ENCODE peak calls at places on chromosomes 7 and 10, in ten cellular contexts. B, C, S, M, U, X, Z, F, H and E are unnamed samples.
A peak's percentile ranks its signal among the peaks of the same experiment; 100 is the strongest.

GRCh38 chr10:20768849-20769248 is 128.3 kb downstream of the NEBL start:
- DNase-seq in S (no peak), F (peak; percentile 6), M (peak; percentile 50), Z (no peak), B (no peak), C (no peak), X (no peak), H (no peak), U (peak; percentile 14), E (peak; percentile 1)

GRCh38 chr7:116169060-116169459 is 41.3 kb upstream of the TES start:
- DNase-seq in X (no peak), M (peak; percentile 31), U (no peak), H (no peak), F (peak; percentile 69), C (no peak), B (no peak), Z (no peak), S (peak; percentile 15), E (peak; percentile 55)

GRCh38 chr10:10490187-10490980 is 527.3 kb upstream of the CELF2 start:
- DNase-seq in S (no peak), F (peak; percentile 15), B (no peak), H (no peak), U (no peak), Z (no peak), M (peak; percentile 19), X (no peak), C (no peak), E (no peak)

GRCh38 chr10:4270116-4270515 is 485.1 kb upstream of the KLF6 start:
- DNase-seq in U (no peak), C (no peak), M (peak; percentile 81), B (no peak), S (no peak), F (peak; percentile 78), H (no peak), Z (no peak), X (peak; percentile 45), E (peak; percentile 89)

GRCh38 chr7:118085000-118085399 is 99.0 kb upstream of the LSM8 start:
- DNase-seq in B (no peak), C (no peak), H (no peak), S (no peak), Z (no peak), U (no peak), M (no peak), F (no peak), X (no peak), E (no peak)

GRCh38 chr7:76278540-76278939 is 23.9 kb upstream of the HSPB1 start:
- DNase-seq in S (no peak), X (no peak), M (no peak), Z (no peak), U (no peak), C (no peak), F (no peak), B (no peak), H (no peak), E (no peak)

GRCh38 chr10:49324711-49325110 is 25.7 kb downstream of the C10orf71 start:
- DNase-seq in U (no peak), S (no peak), M (no peak), X (no peak), C (no peak), Z (peak; percentile 19), B (no peak), F (no peak), H (no peak), E (no peak)

GRCh38 chr7:104328308-104328969 is at the start of gene LHFPL3:
- DNase-seq in C (peak; percentile 63), Z (no peak), B (no peak), H (no peak), U (peak; percentile 48), F (no peak), S (no peak), X (no peak), M (no peak), E (peak; percentile 3)

GRCh38 chr10:3780766-3781457 is 4.1 kb downstream of the KLF6 start:
- DNase-seq in F (peak; percentile 10), H (no peak), M (peak; percentile 61), X (no peak), S (no peak), U (no peak), B (no peak), C (no peak), Z (no peak), E (no peak)

GRCh38 chr10:102657984-102658724 is 13.9 kb downstream of the TRIM8 start:
- DNase-seq in X (no peak), F (no peak), B (no peak), S (no peak), M (no peak), Z (peak; percentile 92), U (no peak), C (no peak), H (no peak), E (no peak)

GRCh38 chr10:102657451-102657850 is 13.2 kb downstream of the TRIM8 start:
- DNase-seq in X (no peak), Z (no peak), S (no peak), C (no peak), M (no peak), B (no peak), F (no peak), H (no peak), U (no peak), E (no peak)

GRCh38 chr10:102658802-102659201 is 14.5 kb downstream of the TRIM8 start:
- DNase-seq in F (no peak), H (no peak), X (no peak), M (no peak), C (no peak), B (no peak), U (no peak), Z (no peak), S (no peak), E (no peak)

GRCh38 chr10:102660891-102661613 is 16.8 kb downstream of the TRIM8 start:
- DNase-seq in F (peak; percentile 31), U (no peak), H (peak; percentile 57), S (no peak), B (peak; percentile 41), M (peak; percentile 65), Z (peak; percentile 81), C (peak; percentile 85), X (no peak), E (peak; percentile 51)

DNA sequence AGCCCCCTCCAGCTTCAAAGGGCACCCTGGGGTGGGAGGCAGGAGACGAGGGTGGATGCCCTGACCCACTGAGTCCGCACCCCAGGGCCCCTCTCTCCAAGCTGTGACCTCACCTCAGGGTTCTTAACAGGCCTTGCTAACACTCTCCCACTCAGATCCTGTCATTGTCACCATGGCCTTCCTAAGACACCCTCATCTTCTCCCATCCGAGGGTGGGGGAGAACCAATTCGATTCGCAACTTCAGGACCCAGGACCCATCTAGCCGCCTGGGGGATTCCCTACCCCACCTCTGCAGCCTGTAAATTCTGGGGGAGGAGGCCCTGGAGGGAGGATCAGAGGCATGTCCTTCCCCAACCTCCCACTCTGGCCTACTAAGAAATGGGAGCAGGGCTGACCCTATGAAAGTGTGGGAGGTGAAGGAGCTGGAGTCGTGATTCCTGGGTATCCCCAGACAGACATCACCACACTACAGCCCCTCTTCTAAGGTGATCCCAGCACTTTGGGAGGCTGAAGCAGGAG is 17.4 kb downstream of the TRIM8 start:
- DNase-seq in U (no peak), X (no peak), F (no peak), Z (no peak), B (no peak), S (no peak), H (no peak), C (no peak), M (no peak), E (no peak)
- H3K4me1 ChIP-seq in U (peaks cover 19% of the 10 kb centered on the region), X (peaks cover 37% of the 10 kb centered on the region), F (peaks cover 10% of the 10 kb centered on the region), Z (peaks cover 55% of the 10 kb centered on the region), B (peaks cover 34% of the 10 kb centered on the region), S (peaks cover 17% of the 10 kb centered on the region), H (peaks cover 10% of the 10 kb centered on the region), C (no peaks in the 10 kb centered on the region), M (peaks cover 27% of the 10 kb centered on the region), E (peaks cover 12% of the 10 kb centered on the region)

GRCh38 chr10:75170215-75170614 is 40.4 kb upstream of the VDAC2 start:
- DNase-seq in B (no peak), Z (no peak), X (no peak), S (no peak), H (no peak), C (no peak), M (no peak), F (no peak), U (no peak), E (no peak)

GRCh38 chr10:75165684-75166622 is 44.6 kb upstream of the VDAC2 start:
- DNase-seq in S (no peak), Z (no peak), X (no peak), F (peak; percentile 71), B (no peak), C (no peak), H (no peak), M (no peak), U (no peak), E (no peak)

GRCh38 chr10:75168275-75168674 is 42.3 kb upstream of the VDAC2 start:
- DNase-seq in M (no peak), B (no peak), F (no peak), S (no peak), Z (no peak), U (no peak), C (no peak), H (no peak), X (no peak), E (no peak)

DNA sequence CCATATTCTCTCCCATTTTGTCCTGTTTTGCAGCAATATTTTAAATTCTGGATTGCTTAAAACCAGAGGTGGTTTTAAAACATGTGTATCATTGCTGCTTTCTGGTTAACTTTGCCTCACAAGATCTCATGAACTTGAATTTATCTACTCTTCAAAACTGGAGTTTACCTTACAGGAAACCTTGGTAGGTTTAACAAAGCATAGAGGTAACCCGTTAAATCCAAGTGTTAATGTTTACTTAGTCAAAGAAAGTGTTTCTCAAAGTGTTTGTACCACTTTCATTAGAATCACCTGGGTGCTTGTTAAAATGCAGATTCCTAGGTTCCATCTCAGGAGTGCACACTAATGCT is 44.0 kb upstream of the VDAC2 start:
- DNase-seq in F (no peak), B (no peak), C (no peak), U (no peak), S (no peak), H (no peak), X (no peak), Z (no peak), M (no peak), E (no peak)
- H3K4me3 ChIP-seq in F (no peak overlapping the region), B (peak overlapping the region; percentile 23), C (no peak overlapping the region), U (no peak overlapping the region), S (no peak overlapping the region), H (no peak overlapping the region), X (no peak overlapping the region), Z (no peak overlapping the region), M (no peak overlapping the region), E (no peak overlapping the region)

GRCh38 chr10:127310932-127311331 is 114.5 kb upstream of the INSYN2A start:
- DNase-seq in U (no peak), Z (no peak), C (no peak), S (no peak), F (no peak), X (no peak), B (no peak), H (no peak), M (no peak), E (no peak)
- H3K4me1 ChIP-seq in U (peaks cover 5% of the 10 kb centered on the region), Z (peaks cover 6% of the 10 kb centered on the region), C (peaks cover 3% of the 10 kb centered on the region), S (no peaks in the 10 kb centered on the region), F (no peaks in the 10 kb centered on the region), X (peaks cover 2% of the 10 kb centered on the region), B (no peaks in the 10 kb centered on the region), H (no peaks in the 10 kb centered on the region), M (no peaks in the 10 kb centered on the region), E (no peaks in the 10 kb centered on the region)

DNA sequence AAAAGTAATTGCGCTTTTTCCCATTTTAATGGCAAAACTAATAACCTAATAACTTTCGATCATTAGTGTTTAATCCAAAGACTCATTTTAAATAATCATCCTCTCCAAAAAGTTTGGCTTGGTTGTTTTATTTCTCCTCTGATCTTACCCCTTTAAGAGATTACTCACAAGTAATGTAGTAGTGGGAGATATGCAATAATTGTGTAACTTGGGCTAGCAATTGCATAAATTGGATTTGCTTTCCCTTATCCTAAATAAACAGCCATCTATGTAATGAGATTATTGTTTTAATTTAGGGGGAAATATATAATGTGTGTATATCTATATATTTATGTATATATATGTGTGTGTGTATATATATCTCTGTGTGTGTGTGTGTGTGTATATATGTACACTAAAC is 82.5 kb downstream of the RNLS start:
- DNase-seq in B (no peak), Z (no peak), C (no peak), X (no peak), F (no peak), M (peak; percentile 15), U (no peak), S (no peak), H (no peak), E (peak; percentile 65)
- H3K4me3 ChIP-seq in B (no peak overlapping the region), Z (no peak overlapping the region), C (no peak overlapping the region), X (no peak overlapping the region), F (no peak overlapping the region), M (no peak overlapping the region), U (no peak overlapping the region), S (no peak overlapping the region), H (peak overlapping the region; percentile 19), E (peak overlapping the region; percentile 45)